ENCODE peak calls at places on chromosomes 4 and X, in seven cellular contexts. C, X, H, I, Q, F and B are unnamed samples.

GRCh38 chr4:5956285-5957021 is 61.8 kb downstream of the C4orf50 start:
- DNase-seq in H (no peak), I (no peak), X (peak; percentile 15), C (no peak), F (no peak), Q (peak; percentile 16), B (no peak)

GRCh38 chr4:147518846-147519767 is 38.2 kb downstream of the EDNRA start:
- DNase-seq in H (peak; percentile 5), C (peak; percentile 59), Q (peak; percentile 25), X (peak; percentile 71), I (peak; percentile 83), F (peak; percentile 68), B (peak; percentile 85)

GRCh38 chrX:9928083-9928482 is 39.1 kb upstream of the CLDN34 start:
- DNase-seq in C (no peak), X (no peak), Q (no peak), F (no peak), H (no peak), I (no peak), B (peak; percentile 80)

GRCh38 chr4:54550415-54551171 is 107.2 kb upstream of the KIT start:
- DNase-seq in I (peak; percentile 71), C (no peak), F (no peak), H (no peak), X (no peak), Q (no peak), B (no peak)

GRCh38 chr4:142331132-142331531 is 515.0 kb downstream of the INPP4B start:
- DNase-seq in H (no peak), Q (no peak), C (peak; percentile 24), I (no peak), X (no peak), F (no peak), B (no peak)

GRCh38 chr4:143375326-143376073 is 38.8 kb downstream of the GAB1 start:
- DNase-seq in Q (no peak), X (peak; percentile 60), I (peak; percentile 46), F (no peak), C (no peak), H (no peak), B (peak; percentile 90)

GRCh38 chr4:151147000-151147399 is 47.6 kb downstream of the RPS3A start:
- DNase-seq in H (no peak), C (no peak), F (no peak), X (no peak), Q (no peak), I (no peak), B (no peak)

GRCh38 chr4:124420166-124420695 is 292.3 kb downstream of the ANKRD50 start:
- DNase-seq in Q (no peak), F (no peak), X (no peak), I (no peak), C (no peak), H (no peak), B (no peak)

GRCh38 chr4:132818091-132818490 is 331.0 kb upstream of the PCDH10 start:
- DNase-seq in C (no peak), X (no peak), Q (no peak), I (no peak), F (no peak), H (no peak), B (no peak)

GRCh38 chrX:107741318-107741813 is 34.2 kb downstream of the TSC22D3 start:
- DNase-seq in I (peak; percentile 10), C (no peak), H (no peak), Q (no peak), F (no peak), X (no peak), B (no peak)

GRCh38 chrX:133005038-133005437 is 46.6 kb upstream of the HS6ST2 start:
- DNase-seq in I (peak; percentile 19), X (peak; percentile 7), H (no peak), Q (no peak), C (no peak), F (no peak), B (peak; percentile 4)

GRCh38 chrX:1502853-1503252 is 34.1 kb downstream of the P2RY8 start:
- DNase-seq in H (no peak), I (no peak), X (no peak), F (no peak), Q (no peak), C (no peak), B (no peak)

GRCh38 chr4:98996056-98996941 is 778 bp downstream of the METAP1 start:
- DNase-seq in H (no peak), X (peak; percentile 14), F (no peak), Q (no peak), I (peak; percentile 73), C (no peak), B (peak; percentile 20)

GRCh38 chr4:133903029-133903428 is 298.6 kb downstream of the PABPC4L start:
- DNase-seq in I (no peak), H (no peak), X (no peak), C (no peak), Q (no peak), F (no peak), B (no peak)

GRCh38 chrX:132266583-132267355 is 47.5 kb upstream of the RAP2C start:
- DNase-seq in H (no peak), Q (peak; percentile 3), F (no peak), I (peak; percentile 57), X (no peak), C (no peak), B (no peak)

GRCh38 chr4:41216294-41217019 is 2.1 kb upstream of the APBB2 start:
- DNase-seq in X (peak; percentile 82), H (no peak), C (no peak), Q (peak; percentile 84), F (no peak), I (peak; percentile 85), B (peak; percentile 39)

GRCh38 chr4:94457692-94458106 is 6.0 kb downstream of the PDLIM5 start:
- DNase-seq in X (peak; percentile 3), H (no peak), Q (no peak), F (no peak), I (no peak), C (no peak), B (peak; percentile 66)

GRCh38 chrX:1442016-1442665 is 10.6 kb downstream of the ASMTL start:
- DNase-seq in F (no peak), Q (no peak), I (no peak), X (no peak), C (no peak), H (no peak), B (no peak)

GRCh38 chrX:39869846-39870601 is 227.7 kb downstream of the BCOR start:
- DNase-seq in I (peak; percentile 28), C (no peak), X (peak; percentile 55), F (no peak), Q (no peak), H (peak; percentile 79), B (no peak)

GRCh38 chr4:44448548-44449443 is at the start of gene KCTD8:
- DNase-seq in X (peak; percentile 64), C (peak; percentile 40), I (peak; percentile 74), H (no peak), Q (peak; percentile 84), F (peak; percentile 59), B (peak; percentile 97)

GRCh38 chrX:152832520-152832919 is 1.7 kb downstream of the NSDHL start:
- DNase-seq in I (no peak), C (no peak), X (no peak), H (no peak), Q (no peak), F (no peak), B (no peak)

GRCh38 chrX:154467556-154467955 is 9.5 kb downstream of the PLXNA3 start:
- DNase-seq in Q (no peak), C (no peak), F (no peak), H (no peak), I (no peak), X (no peak), B (no peak)

GRCh38 chrX:112048707-112049106 is 33.9 kb downstream of the TRPC5 start:
- DNase-seq in H (no peak), C (no peak), F (no peak), Q (no peak), X (no peak), I (no peak), B (no peak)

GRCh38 chr4:13990596-13991589 is 363.4 kb upstream of the BOD1L1 start:
- DNase-seq in H (no peak), F (no peak), C (peak; percentile 25), X (no peak), Q (no peak), I (no peak), B (no peak)

GRCh38 chr4:162952232-162952631 is 214.5 kb downstream of the NAF1 start:
- DNase-seq in F (peak; percentile 75), Q (no peak), C (no peak), X (no peak), H (no peak), I (no peak), B (no peak)

GRCh38 chr4:113635739-113636437 is 125.7 kb downstream of the CAMK2D start:
- DNase-seq in I (no peak), X (no peak), F (peak; percentile 68), Q (no peak), C (peak; percentile 28), H (no peak), B (no peak)